ENCODE peak calls at places on chromosomes 13 and 19, in seven cellular contexts. One of them, this sample, is unnamed.

GRCh38 chr19:33441277-33441699 is 67.8 kb downstream of the CEBPG start:
- DNase-seq in lower lobe of right lung: peak
- DNase-seq in SK-N-SH: no peak
- DNase-seq in tibial nerve: no peak
- DNase-seq in thoracic aorta: no peak
- DNase-seq in left ventricle myocardium inferior: peak
- DNase-seq in BJ: no peak
- DNase-seq in this sample: no peak

GRCh38 chr19:42397315-42398166 is 7.4 kb upstream of the CNFN start:
- DNase-seq in BJ: no peak
- DNase-seq in thoracic aorta: no peak
- DNase-seq in lower lobe of right lung: no peak
- DNase-seq in SK-N-SH: no peak
- DNase-seq in tibial nerve: no peak
- DNase-seq in left ventricle myocardium inferior: no peak
- DNase-seq in this sample: no peak

GRCh38 chr13:99005609-99006008 is 27.7 kb upstream of the DOCK9 start:
- DNase-seq in SK-N-SH: no peak
- DNase-seq in BJ: no peak
- DNase-seq in lower lobe of right lung: no peak
- DNase-seq in tibial nerve: no peak
- DNase-seq in left ventricle myocardium inferior: no peak
- DNase-seq in thoracic aorta: no peak
- DNase-seq in this sample: no peak

GRCh38 chr13:46367622-46368327 is 19.3 kb downstream of the RUBCNL start:
- DNase-seq in thoracic aorta: no peak
- DNase-seq in SK-N-SH: no peak
- DNase-seq in tibial nerve: no peak
- DNase-seq in BJ: no peak
- DNase-seq in lower lobe of right lung: no peak
- DNase-seq in left ventricle myocardium inferior: no peak
- DNase-seq in this sample: no peak

GRCh38 chr13:104204177-104204576 is 1138.0 kb upstream of the SLC10A2 start:
- DNase-seq in thoracic aorta: no peak
- DNase-seq in tibial nerve: no peak
- DNase-seq in left ventricle myocardium inferior: no peak
- DNase-seq in lower lobe of right lung: no peak
- DNase-seq in SK-N-SH: no peak
- DNase-seq in BJ: no peak
- DNase-seq in this sample: no peak

GRCh38 chr13:27918918-27919255 is 913 bp upstream of the PDX1 start:
- DNase-seq in tibial nerve: no peak
- DNase-seq in left ventricle myocardium inferior: no peak
- DNase-seq in SK-N-SH: no peak
- DNase-seq in thoracic aorta: no peak
- DNase-seq in lower lobe of right lung: no peak
- DNase-seq in BJ: no peak
- DNase-seq in this sample: no peak

GRCh38 chr19:30320466-30320865 is 51.7 kb upstream of the ZNF536 start:
- DNase-seq in left ventricle myocardium inferior: no peak
- DNase-seq in thoracic aorta: no peak
- DNase-seq in BJ: no peak
- DNase-seq in tibial nerve: no peak
- DNase-seq in lower lobe of right lung: no peak
- DNase-seq in SK-N-SH: no peak
- DNase-seq in this sample: no peak

GRCh38 chr13:110379358-110379757 is 72.3 kb downstream of the COL4A2 start:
- DNase-seq in BJ: no peak
- DNase-seq in lower lobe of right lung: no peak
- DNase-seq in left ventricle myocardium inferior: no peak
- DNase-seq in thoracic aorta: no peak
- DNase-seq in SK-N-SH: no peak
- DNase-seq in tibial nerve: no peak
- DNase-seq in this sample: no peak

GRCh38 chr13:49587311-49587847 is 2.0 kb upstream of the RCBTB1 start:
- DNase-seq in left ventricle myocardium inferior: no peak
- DNase-seq in BJ: no peak
- DNase-seq in lower lobe of right lung: no peak
- DNase-seq in SK-N-SH: no peak
- DNase-seq in thoracic aorta: no peak
- DNase-seq in tibial nerve: no peak
- DNase-seq in this sample: no peak

GRCh38 chr19:33132021-33132420 is at the start of gene WDR88:
- DNase-seq in thoracic aorta: no peak
- DNase-seq in tibial nerve: no peak
- DNase-seq in SK-N-SH: no peak
- DNase-seq in BJ: no peak
- DNase-seq in lower lobe of right lung: no peak
- DNase-seq in left ventricle myocardium inferior: no peak
- DNase-seq in this sample: no peak

GRCh38 chr19:11014403-11014911 is 53.6 kb downstream of the SMARCA4 start:
- DNase-seq in BJ: no peak
- DNase-seq in left ventricle myocardium inferior: no peak
- DNase-seq in thoracic aorta: no peak
- DNase-seq in tibial nerve: no peak
- DNase-seq in lower lobe of right lung: no peak
- DNase-seq in SK-N-SH: peak
- DNase-seq in this sample: no peak

GRCh38 chr19:13929956-13930355 is 8.3 kb downstream of the PODNL1 start:
- DNase-seq in tibial nerve: no peak
- DNase-seq in thoracic aorta: no peak
- DNase-seq in left ventricle myocardium inferior: no peak
- DNase-seq in BJ: no peak
- DNase-seq in lower lobe of right lung: no peak
- DNase-seq in SK-N-SH: peak
- DNase-seq in this sample: no peak

GRCh38 chr13:60369242-60369641 is 27.8 kb upstream of the TDRD3 start:
- DNase-seq in BJ: no peak
- DNase-seq in thoracic aorta: no peak
- DNase-seq in left ventricle myocardium inferior: no peak
- DNase-seq in tibial nerve: no peak
- DNase-seq in lower lobe of right lung: no peak
- DNase-seq in SK-N-SH: peak
- DNase-seq in this sample: no peak

GRCh38 chr19:41264581-41265375 is 606 bp downstream of the HNRNPUL1 start:
- DNase-seq in SK-N-SH: peak
- DNase-seq in BJ: no peak
- DNase-seq in left ventricle myocardium inferior: peak
- DNase-seq in lower lobe of right lung: peak
- DNase-seq in thoracic aorta: no peak
- DNase-seq in tibial nerve: peak
- DNase-seq in this sample: peak

GRCh38 chr13:28031220-28031903 is 42.9 kb upstream of the URAD start:
- DNase-seq in lower lobe of right lung: peak
- DNase-seq in SK-N-SH: no peak
- DNase-seq in thoracic aorta: no peak
- DNase-seq in left ventricle myocardium inferior: peak
- DNase-seq in BJ: no peak
- DNase-seq in tibial nerve: no peak
- DNase-seq in this sample: peak

GRCh38 chr19:8451377-8451776 is 6.6 kb downstream of the HNRNPM start:
- DNase-seq in tibial nerve: no peak
- DNase-seq in SK-N-SH: no peak
- DNase-seq in left ventricle myocardium inferior: no peak
- DNase-seq in thoracic aorta: no peak
- DNase-seq in lower lobe of right lung: no peak
- DNase-seq in BJ: no peak
- DNase-seq in this sample: no peak

GRCh38 chr13:98970293-98970692 is 7.6 kb downstream of the DOCK9 start:
- DNase-seq in tibial nerve: no peak
- DNase-seq in lower lobe of right lung: peak
- DNase-seq in thoracic aorta: no peak
- DNase-seq in SK-N-SH: no peak
- DNase-seq in left ventricle myocardium inferior: peak
- DNase-seq in BJ: no peak
- DNase-seq in this sample: no peak

GRCh38 chr13:94534171-94534570 is 54.7 kb upstream of the DCT start:
- DNase-seq in BJ: no peak
- DNase-seq in left ventricle myocardium inferior: no peak
- DNase-seq in thoracic aorta: no peak
- DNase-seq in SK-N-SH: no peak
- DNase-seq in lower lobe of right lung: no peak
- DNase-seq in tibial nerve: no peak
- DNase-seq in this sample: no peak

GRCh38 chr13:94414141-94414540 is 65.3 kb downstream of the DCT start:
- DNase-seq in lower lobe of right lung: no peak
- DNase-seq in left ventricle myocardium inferior: no peak
- DNase-seq in BJ: no peak
- DNase-seq in tibial nerve: no peak
- DNase-seq in thoracic aorta: no peak
- DNase-seq in SK-N-SH: no peak
- DNase-seq in this sample: no peak

GRCh38 chr13:45821861-45822260 is 29.7 kb downstream of the SIAH3 start:
- DNase-seq in SK-N-SH: no peak
- DNase-seq in tibial nerve: no peak
- DNase-seq in BJ: no peak
- DNase-seq in lower lobe of right lung: no peak
- DNase-seq in left ventricle myocardium inferior: no peak
- DNase-seq in thoracic aorta: no peak
- DNase-seq in this sample: no peak

GRCh38 chr19:28871099-28871725 is 341.7 kb downstream of the UQCRFS1 start:
- DNase-seq in thoracic aorta: no peak
- DNase-seq in lower lobe of right lung: no peak
- DNase-seq in SK-N-SH: no peak
- DNase-seq in tibial nerve: no peak
- DNase-seq in BJ: no peak
- DNase-seq in left ventricle myocardium inferior: no peak
- DNase-seq in this sample: no peak

GRCh38 chr13:80010846-80011245 is 330.1 kb downstream of the SPRY2 start:
- DNase-seq in SK-N-SH: no peak
- DNase-seq in tibial nerve: no peak
- DNase-seq in left ventricle myocardium inferior: no peak
- DNase-seq in BJ: no peak
- DNase-seq in lower lobe of right lung: no peak
- DNase-seq in thoracic aorta: no peak
- DNase-seq in this sample: no peak

GRCh38 chr13:51811920-51812328 is 8.0 kb upstream of the DHRS12 start:
- DNase-seq in left ventricle myocardium inferior: no peak
- DNase-seq in BJ: no peak
- DNase-seq in thoracic aorta: no peak
- DNase-seq in tibial nerve: no peak
- DNase-seq in SK-N-SH: no peak
- DNase-seq in lower lobe of right lung: no peak
- DNase-seq in this sample: no peak

GRCh38 chr13:34155931-34156607 is 338.1 kb downstream of the RFC3 start:
- DNase-seq in thoracic aorta: no peak
- DNase-seq in lower lobe of right lung: no peak
- DNase-seq in tibial nerve: no peak
- DNase-seq in BJ: peak
- DNase-seq in left ventricle myocardium inferior: no peak
- DNase-seq in SK-N-SH: no peak
- DNase-seq in this sample: peak

GRCh38 chr19:4598712-4599111 is 39.2 kb upstream of the SEMA6B start:
- DNase-seq in BJ: no peak
- DNase-seq in SK-N-SH: no peak
- DNase-seq in thoracic aorta: no peak
- DNase-seq in lower lobe of right lung: no peak
- DNase-seq in tibial nerve: no peak
- DNase-seq in left ventricle myocardium inferior: no peak
- DNase-seq in this sample: no peak
- H3K4me3 ChIP-seq in BJ: no peak
- H3K4me3 ChIP-seq in SK-N-SH: no peak
- H3K4me3 ChIP-seq in thoracic aorta: no peak
- H3K4me3 ChIP-seq in lower lobe of right lung: no peak
- H3K4me3 ChIP-seq in tibial nerve: no peak
- H3K4me3 ChIP-seq in left ventricle myocardium inferior: no peak
- H3K4me3 ChIP-seq in this sample: no peak

GRCh38 chr19:20072936-20073335 is 4.9 kb upstream of the ZNF90 start:
- DNase-seq in SK-N-SH: no peak
- DNase-seq in lower lobe of right lung: no peak
- DNase-seq in BJ: no peak
- DNase-seq in tibial nerve: no peak
- DNase-seq in thoracic aorta: no peak
- DNase-seq in left ventricle myocardium inferior: no peak
- DNase-seq in this sample: no peak

GRCh38 chr19:20077791-20078463 is at the start of gene ZNF90:
- DNase-seq in tibial nerve: peak
- DNase-seq in SK-N-SH: peak
- DNase-seq in lower lobe of right lung: peak
- DNase-seq in left ventricle myocardium inferior: peak
- DNase-seq in thoracic aorta: peak
- DNase-seq in BJ: peak
- DNase-seq in this sample: peak

GRCh38 chr19:20079487-20079886 is 1.7 kb downstream of the ZNF90 start:
- DNase-seq in left ventricle myocardium inferior: no peak
- DNase-seq in thoracic aorta: no peak
- DNase-seq in BJ: no peak
- DNase-seq in lower lobe of right lung: no peak
- DNase-seq in tibial nerve: no peak
- DNase-seq in SK-N-SH: no peak
- DNase-seq in this sample: peak

GRCh38 chr19:20078696-20079095 is 896 bp downstream of the ZNF90 start:
- DNase-seq in SK-N-SH: peak
- DNase-seq in tibial nerve: peak
- DNase-seq in BJ: no peak
- DNase-seq in thoracic aorta: no peak
- DNase-seq in left ventricle myocardium inferior: peak
- DNase-seq in lower lobe of right lung: peak
- DNase-seq in this sample: no peak
- TF ChIP-seq CTCF in SK-N-SH: no peak
- TF ChIP-seq CTCF in tibial nerve: no peak
- TF ChIP-seq CTCF in BJ: no peak
- TF ChIP-seq CTCF in thoracic aorta: no peak
- TF ChIP-seq CTCF in left ventricle myocardium inferior: no peak
- TF ChIP-seq CTCF in lower lobe of right lung: no peak
- TF ChIP-seq CTCF in this sample: no peak

GRCh38 chr19:55546822-55547614 is 1.7 kb upstream of the SBK3 start:
- DNase-seq in lower lobe of right lung: peak
- DNase-seq in BJ: peak
- DNase-seq in SK-N-SH: no peak
- DNase-seq in left ventricle myocardium inferior: peak
- DNase-seq in thoracic aorta: peak
- DNase-seq in tibial nerve: peak
- DNase-seq in this sample: peak
- H3K4me3 ChIP-seq in lower lobe of right lung: no peak
- H3K4me3 ChIP-seq in BJ: no peak
- H3K4me3 ChIP-seq in SK-N-SH: no peak
- H3K4me3 ChIP-seq in left ventricle myocardium inferior: peak
- H3K4me3 ChIP-seq in thoracic aorta: peak
- H3K4me3 ChIP-seq in tibial nerve: no peak
- H3K4me3 ChIP-seq in this sample: no peak

DNA sequence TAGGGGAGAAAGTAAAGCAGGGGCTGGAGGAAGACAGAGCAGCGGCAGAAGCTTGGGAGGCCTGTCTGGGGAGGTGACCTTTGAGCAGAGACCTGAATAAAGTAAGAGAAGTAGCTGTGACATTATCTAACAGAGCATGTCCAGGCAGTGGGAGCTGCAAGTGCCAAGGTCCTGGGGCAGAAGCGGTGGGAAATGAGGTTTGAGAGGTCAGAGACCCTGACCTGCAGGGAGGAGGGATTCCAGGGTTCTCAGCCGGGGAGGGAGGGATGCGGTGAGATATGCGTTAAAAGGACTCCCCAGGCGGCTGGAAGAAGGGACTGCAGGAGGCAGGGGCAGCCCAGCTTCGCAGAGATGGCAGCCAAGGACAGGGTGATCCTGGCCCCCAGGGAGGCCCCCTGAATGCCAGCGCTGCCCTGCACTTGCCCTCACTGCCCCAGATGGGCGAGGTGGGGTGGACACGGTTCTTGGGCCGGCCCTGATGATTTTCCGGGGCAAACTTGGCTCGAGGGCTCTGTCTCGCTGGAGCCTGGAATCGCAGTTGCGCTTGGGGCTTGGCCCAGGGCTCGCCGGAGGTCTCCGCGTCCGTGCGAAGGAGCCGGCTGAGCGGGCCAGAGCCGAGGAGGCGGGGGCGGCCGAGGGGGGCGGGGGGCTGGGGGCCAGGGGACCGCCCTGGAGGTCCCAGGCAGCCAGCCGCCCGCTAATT is 3.2 kb downstream of the CRLF1 start:
- DNase-seq in SK-N-SH: peak
- DNase-seq in lower lobe of right lung: no peak
- DNase-seq in tibial nerve: no peak
- DNase-seq in thoracic aorta: no peak
- DNase-seq in BJ: no peak
- DNase-seq in left ventricle myocardium inferior: no peak
- DNase-seq in this sample: peak
- TF ChIP-seq CTCF in SK-N-SH: peak
- TF ChIP-seq CTCF in lower lobe of right lung: peak
- TF ChIP-seq CTCF in tibial nerve: no peak
- TF ChIP-seq CTCF in thoracic aorta: peak
- TF ChIP-seq CTCF in BJ: peak
- TF ChIP-seq CTCF in left ventricle myocardium inferior: peak
- TF ChIP-seq CTCF in this sample: no peak